ENCODE peak calls at places on chromosomes 13 and 19, in four cellular contexts. H, G, A and C are unnamed samples.
A peak's percentile ranks its signal among the peaks of the same experiment; 100 is the strongest.

GRCh38 chr13:85386424-85386823 is 412.8 kb downstream of the SLITRK6 start:
- DNase-seq in H (peak; percentile 39), G (no peak), A (no peak), C (no peak)

GRCh38 chr19:23318143-23318542 is 67.9 kb upstream of the ZNF724 start:
- DNase-seq in H (no peak), G (no peak), A (no peak), C (peak; percentile 10)

GRCh38 chr19:4284176-4284958 is 5.3 kb downstream of the SHD start:
- DNase-seq in H (peak; percentile 81), G (peak; percentile 71), A (peak; percentile 93), C (no peak)

GRCh38 chr13:97308735-97309429 is 86.7 kb downstream of the MBNL2 start:
- DNase-seq in H (peak; percentile 48), G (no peak), A (peak; percentile 13), C (peak; percentile 34)

GRCh38 chr19:1855040-1855827 is 7.0 kb upstream of the REXO1 start:
- DNase-seq in H (no peak), G (peak; percentile 71), A (peak; percentile 70), C (peak; percentile 85)

GRCh38 chr13:39590466-39591036 is 12.4 kb downstream of the LHFPL6 start:
- DNase-seq in H (no peak), G (no peak), A (no peak), C (no peak)

GRCh38 chr13:29800687-29801086 is 49.7 kb downstream of the UBL3 start:
- DNase-seq in H (no peak), G (no peak), A (no peak), C (no peak)

GRCh38 chr13:75870397-75870801 is 234.3 kb downstream of the LMO7 start:
- DNase-seq in H (no peak), G (no peak), A (peak; percentile 15), C (peak; percentile 20)

GRCh38 chr19:10193666-10194499 is 870 bp downstream of the DNMT1 start:
- DNase-seq in H (peak; percentile 13), G (no peak), A (peak; percentile 49), C (peak; percentile 76)

GRCh38 chr19:42563352-42564210 is 31.1 kb downstream of the CEACAM8 start:
- DNase-seq in H (peak; percentile 39), G (no peak), A (peak; percentile 95), C (peak; percentile 39)

GRCh38 chr13:31663880-31664585 is 75.3 kb upstream of the RXFP2 start:
- DNase-seq in H (no peak), G (no peak), A (no peak), C (no peak)

GRCh38 chr19:39986643-39987042 is 10.2 kb upstream of the ZNF546 start:
- DNase-seq in H (no peak), G (no peak), A (no peak), C (no peak)

GRCh38 chr13:75481176-75482069 is 546 bp downstream of the TBC1D4 start:
- DNase-seq in H (no peak), G (no peak), A (peak; percentile 8), C (no peak)

GRCh38 chr19:34337747-34338146 is 27.2 kb upstream of the GPI start:
- DNase-seq in H (no peak), G (no peak), A (no peak), C (no peak)
- TF ChIP-seq CEBPB in H (no peak), G (no peak), A (no peak), C (no peak)

GRCh38 chr19:53537126-53537522 is 821 bp upstream of the ZNF331 start:
- DNase-seq in H (no peak), G (no peak), A (no peak), C (no peak)
- TF ChIP-seq RFX5 in H (no peak), G (no peak), A (no peak), C (no peak)

DNA sequence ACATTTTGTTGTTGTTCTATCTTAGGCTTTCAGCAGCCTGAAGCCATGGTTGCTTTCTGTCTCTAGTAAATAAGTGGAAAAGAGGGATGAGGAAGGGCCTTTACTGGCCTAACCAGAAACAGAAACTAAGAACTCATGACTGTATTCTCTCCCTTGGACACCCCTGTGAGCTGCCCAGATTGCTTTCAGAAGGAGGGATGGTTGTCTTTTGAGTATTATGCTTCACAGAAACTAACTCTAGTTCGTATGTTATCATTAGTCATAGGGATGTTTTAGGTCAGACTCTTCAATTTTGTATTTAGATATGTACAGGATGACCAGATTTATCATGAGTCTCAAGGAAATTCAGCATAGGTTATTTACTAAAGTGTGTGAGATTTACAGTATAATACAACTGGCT is 17.5 kb downstream of the BORA start:
- DNase-seq in H (no peak), G (no peak), A (no peak), C (peak; percentile 47)
- TF ChIP-seq CEBPB in H (no peak), G (no peak), A (no peak), C (no peak)

GRCh38 chr13:78606471-78607408 is 3.4 kb upstream of the POU4F1 start:
- DNase-seq in H (no peak), G (no peak), A (no peak), C (no peak)
- TF ChIP-seq RFX5 in H (no peak), G (no peak), A (no peak), C (no peak)

GRCh38 chr13:101512650-101513049 is 60.2 kb downstream of the ITGBL1 start:
- DNase-seq in H (no peak), G (no peak), A (no peak), C (no peak)
- TF ChIP-seq CEBPB in H (no peak), G (no peak), A (no peak), C (no peak)

GRCh38 chr19:37551123-37551993 is 43.2 kb downstream of the ZNF571 start:
- DNase-seq in H (no peak), G (no peak), A (no peak), C (peak; percentile 44)
- TF ChIP-seq RFX5 in H (no peak), G (no peak), A (no peak), C (no peak)

GRCh38 chr13:66748712-66749111 is 481.4 kb downstream of the PCDH9 start:
- DNase-seq in H (no peak), G (no peak), A (no peak), C (no peak)
- TF ChIP-seq CEBPB in H (no peak), G (no peak), A (no peak), C (no peak)